ENCODE peak calls at places on chromosomes 6 and 20, in nine cellular contexts. One of them, this sample, is unnamed.

GRCh38 chr6:159701413-159701999 is 8.5 kb upstream of the SOD2 start:
- DNase-seq in endothelial cell of umbilical vein: peak; percentile 42
- DNase-seq in suprapubic skin: no peak
- DNase-seq in spleen: no peak
- DNase-seq in HepG2: peak; percentile 43
- DNase-seq in GM23338: no peak
- DNase-seq in HCT116: no peak
- DNase-seq in transverse colon: no peak
- DNase-seq in HL-60: no peak
- DNase-seq in this sample: peak; percentile 80

GRCh38 chr6:53192590-53193232 is 44.1 kb upstream of the GCM1 start:
- DNase-seq in GM23338: peak; percentile 55
- DNase-seq in HL-60: no peak
- DNase-seq in HCT116: no peak
- DNase-seq in HepG2: no peak
- DNase-seq in endothelial cell of umbilical vein: peak; percentile 7
- DNase-seq in spleen: no peak
- DNase-seq in suprapubic skin: no peak
- DNase-seq in transverse colon: no peak
- DNase-seq in this sample: no peak

GRCh38 chr20:37297066-37297736 is 7.7 kb downstream of the MANBAL start:
- DNase-seq in transverse colon: no peak
- DNase-seq in HL-60: no peak
- DNase-seq in HCT116: no peak
- DNase-seq in suprapubic skin: no peak
- DNase-seq in GM23338: no peak
- DNase-seq in endothelial cell of umbilical vein: no peak
- DNase-seq in spleen: no peak
- DNase-seq in HepG2: no peak
- DNase-seq in this sample: peak; percentile 80

GRCh38 chr20:31644701-31645100 is 7.0 kb downstream of the COX4I2 start:
- DNase-seq in endothelial cell of umbilical vein: no peak
- DNase-seq in suprapubic skin: no peak
- DNase-seq in spleen: no peak
- DNase-seq in GM23338: peak; percentile 22
- DNase-seq in HepG2: no peak
- DNase-seq in HCT116: no peak
- DNase-seq in transverse colon: no peak
- DNase-seq in HL-60: no peak
- DNase-seq in this sample: no peak

GRCh38 chr6:39493174-39493573 is 170.7 kb upstream of the KCNK16 start:
- DNase-seq in suprapubic skin: no peak
- DNase-seq in spleen: no peak
- DNase-seq in GM23338: no peak
- DNase-seq in HL-60: no peak
- DNase-seq in transverse colon: no peak
- DNase-seq in HCT116: no peak
- DNase-seq in endothelial cell of umbilical vein: no peak
- DNase-seq in HepG2: no peak
- DNase-seq in this sample: no peak

GRCh38 chr6:32855467-32856174 is 1.6 kb downstream of the PSMB9 start:
- DNase-seq in endothelial cell of umbilical vein: no peak
- DNase-seq in GM23338: no peak
- DNase-seq in HL-60: no peak
- DNase-seq in suprapubic skin: no peak
- DNase-seq in transverse colon: no peak
- DNase-seq in HCT116: no peak
- DNase-seq in HepG2: no peak
- DNase-seq in spleen: no peak
- DNase-seq in this sample: no peak

GRCh38 chr6:326896-327537 is 34.7 kb downstream of the DUSP22 start:
- DNase-seq in endothelial cell of umbilical vein: no peak
- DNase-seq in HCT116: no peak
- DNase-seq in GM23338: no peak
- DNase-seq in spleen: no peak
- DNase-seq in transverse colon: no peak
- DNase-seq in HepG2: no peak
- DNase-seq in suprapubic skin: no peak
- DNase-seq in HL-60: no peak
- DNase-seq in this sample: peak; percentile 69

GRCh38 chr6:167031082-167031709 is 32.0 kb downstream of the CEP43 start:
- DNase-seq in HL-60: no peak
- DNase-seq in GM23338: no peak
- DNase-seq in transverse colon: no peak
- DNase-seq in endothelial cell of umbilical vein: no peak
- DNase-seq in spleen: no peak
- DNase-seq in HCT116: no peak
- DNase-seq in HepG2: no peak
- DNase-seq in suprapubic skin: no peak
- DNase-seq in this sample: no peak

GRCh38 chr20:5928831-5929715 is 21.3 kb downstream of the TRMT6 start:
- DNase-seq in HL-60: no peak
- DNase-seq in spleen: no peak
- DNase-seq in GM23338: no peak
- DNase-seq in HCT116: no peak
- DNase-seq in HepG2: no peak
- DNase-seq in transverse colon: no peak
- DNase-seq in endothelial cell of umbilical vein: no peak
- DNase-seq in suprapubic skin: no peak
- DNase-seq in this sample: no peak

GRCh38 chr6:134170844-134171243 is 118.4 kb upstream of the SLC2A12 start:
- DNase-seq in GM23338: no peak
- DNase-seq in suprapubic skin: no peak
- DNase-seq in endothelial cell of umbilical vein: no peak
- DNase-seq in spleen: no peak
- DNase-seq in HL-60: no peak
- DNase-seq in transverse colon: no peak
- DNase-seq in HCT116: no peak
- DNase-seq in HepG2: no peak
- DNase-seq in this sample: peak; percentile 70

GRCh38 chr6:108806669-108807068 is 41.6 kb upstream of the ARMC2 start:
- DNase-seq in HCT116: no peak
- DNase-seq in endothelial cell of umbilical vein: no peak
- DNase-seq in GM23338: no peak
- DNase-seq in HepG2: no peak
- DNase-seq in transverse colon: no peak
- DNase-seq in spleen: no peak
- DNase-seq in suprapubic skin: no peak
- DNase-seq in HL-60: no peak
- DNase-seq in this sample: no peak

GRCh38 chr6:116561377-116562018 is 7.9 kb downstream of the CALHM4 start:
- DNase-seq in HCT116: peak; percentile 55
- DNase-seq in HepG2: peak; percentile 70
- DNase-seq in spleen: peak; percentile 80
- DNase-seq in suprapubic skin: peak; percentile 83
- DNase-seq in endothelial cell of umbilical vein: peak; percentile 84
- DNase-seq in transverse colon: peak; percentile 75
- DNase-seq in GM23338: peak; percentile 74
- DNase-seq in HL-60: peak; percentile 70
- DNase-seq in this sample: peak; percentile 71

GRCh38 chr20:38392356-38392755 is 42.8 kb downstream of the SNHG17 start:
- DNase-seq in HL-60: no peak
- DNase-seq in HepG2: no peak
- DNase-seq in transverse colon: no peak
- DNase-seq in spleen: no peak
- DNase-seq in GM23338: peak; percentile 44
- DNase-seq in HCT116: peak; percentile 19
- DNase-seq in endothelial cell of umbilical vein: no peak
- DNase-seq in suprapubic skin: no peak
- DNase-seq in this sample: no peak

GRCh38 chr20:38383147-38383546 is 36.9 kb downstream of the LBP start:
- DNase-seq in endothelial cell of umbilical vein: no peak
- DNase-seq in HCT116: no peak
- DNase-seq in spleen: no peak
- DNase-seq in HL-60: no peak
- DNase-seq in GM23338: no peak
- DNase-seq in HepG2: no peak
- DNase-seq in transverse colon: no peak
- DNase-seq in suprapubic skin: no peak
- DNase-seq in this sample: no peak

GRCh38 chr20:38386004-38386403 is 39.7 kb downstream of the LBP start:
- DNase-seq in endothelial cell of umbilical vein: no peak
- DNase-seq in spleen: no peak
- DNase-seq in transverse colon: no peak
- DNase-seq in HepG2: no peak
- DNase-seq in suprapubic skin: no peak
- DNase-seq in HCT116: no peak
- DNase-seq in HL-60: peak; percentile 22
- DNase-seq in GM23338: no peak
- DNase-seq in this sample: no peak

GRCh38 chr20:38386852-38387251 is 40.6 kb downstream of the LBP start:
- DNase-seq in HL-60: no peak
- DNase-seq in HCT116: no peak
- DNase-seq in transverse colon: no peak
- DNase-seq in spleen: no peak
- DNase-seq in endothelial cell of umbilical vein: no peak
- DNase-seq in HepG2: no peak
- DNase-seq in GM23338: no peak
- DNase-seq in suprapubic skin: peak; percentile 71
- DNase-seq in this sample: no peak

GRCh38 chr20:38387953-38388352 is 41.7 kb downstream of the LBP start:
- DNase-seq in HepG2: no peak
- DNase-seq in GM23338: peak; percentile 33
- DNase-seq in transverse colon: no peak
- DNase-seq in suprapubic skin: no peak
- DNase-seq in HCT116: no peak
- DNase-seq in spleen: no peak
- DNase-seq in HL-60: no peak
- DNase-seq in endothelial cell of umbilical vein: no peak
- DNase-seq in this sample: no peak
- TF ChIP-seq CTCF in HepG2: peak; percentile 44
- TF ChIP-seq CTCF in GM23338: peak; percentile 47
- TF ChIP-seq CTCF in transverse colon: no peak
- TF ChIP-seq CTCF in suprapubic skin: no peak
- TF ChIP-seq CTCF in HCT116: no peak
- TF ChIP-seq CTCF in spleen: no peak
- TF ChIP-seq CTCF in HL-60: no peak
- TF ChIP-seq CTCF in endothelial cell of umbilical vein: no peak
- TF ChIP-seq CTCF in this sample: no peak

GRCh38 chr20:23103284-23104018 is 17.3 kb upstream of the CD93 start:
- DNase-seq in GM23338: no peak
- DNase-seq in HepG2: no peak
- DNase-seq in spleen: peak; percentile 54
- DNase-seq in HL-60: no peak
- DNase-seq in transverse colon: no peak
- DNase-seq in suprapubic skin: no peak
- DNase-seq in endothelial cell of umbilical vein: peak; percentile 94
- DNase-seq in HCT116: no peak
- DNase-seq in this sample: no peak
- TF ChIP-seq POLR2AphosphoS5 in GM23338: no peak
- TF ChIP-seq POLR2AphosphoS5 in HepG2: no peak
- TF ChIP-seq POLR2AphosphoS5 in spleen: no peak
- TF ChIP-seq POLR2AphosphoS5 in HL-60: no peak
- TF ChIP-seq POLR2AphosphoS5 in transverse colon: no peak
- TF ChIP-seq POLR2AphosphoS5 in suprapubic skin: no peak
- TF ChIP-seq POLR2AphosphoS5 in endothelial cell of umbilical vein: peak; percentile 84
- TF ChIP-seq POLR2AphosphoS5 in HCT116: no peak
- TF ChIP-seq POLR2AphosphoS5 in this sample: no peak

DNA sequence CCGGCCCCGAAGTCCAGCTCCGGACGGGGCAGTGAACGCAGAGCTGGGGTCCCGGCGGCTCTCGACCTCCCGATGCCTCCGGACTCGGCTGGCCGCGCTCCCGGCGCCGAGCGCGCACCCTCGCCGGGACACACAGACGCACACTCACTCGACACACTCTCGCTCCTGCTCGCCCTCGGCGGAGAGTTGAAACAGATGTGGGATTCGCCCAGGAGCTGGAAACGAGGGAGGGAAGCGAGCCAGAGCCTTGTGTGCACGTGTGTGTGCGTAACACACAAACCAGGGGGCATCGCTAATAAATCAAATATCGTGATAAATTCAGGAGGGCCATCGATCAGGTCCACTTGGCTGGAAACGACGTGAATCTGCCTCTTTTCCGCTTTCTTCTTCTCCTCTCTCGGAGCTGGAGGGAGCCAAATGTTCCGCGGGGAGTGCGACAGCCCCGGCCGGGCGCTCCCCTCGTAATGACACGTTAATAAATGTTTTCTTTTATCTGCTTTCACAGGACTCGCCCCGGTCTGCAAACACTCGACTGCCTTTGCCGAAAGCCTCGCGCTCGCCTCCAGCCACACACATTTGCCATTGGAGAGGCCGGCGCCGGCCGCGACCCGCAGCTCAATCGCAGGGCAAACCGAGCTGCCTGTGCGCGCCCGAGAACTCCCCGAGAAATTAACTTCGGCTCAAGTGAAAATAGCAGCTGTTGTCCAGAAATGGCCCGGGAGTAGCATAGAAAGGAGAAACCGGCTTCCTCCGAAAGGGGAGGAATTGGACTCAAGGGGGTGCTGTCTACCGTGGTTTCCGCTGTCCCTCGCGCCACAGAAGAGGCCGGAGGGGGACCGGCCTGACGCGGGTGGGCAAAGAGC is 850 bp upstream of the SULF2 start:
- DNase-seq in GM23338: peak; percentile 77
- DNase-seq in suprapubic skin: no peak
- DNase-seq in endothelial cell of umbilical vein: peak; percentile 85
- DNase-seq in HCT116: peak; percentile 64
- DNase-seq in transverse colon: peak; percentile 69
- DNase-seq in spleen: no peak
- DNase-seq in HL-60: peak; percentile 43
- DNase-seq in HepG2: peak; percentile 82
- DNase-seq in this sample: peak; percentile 87
- TF ChIP-seq CTCF in GM23338: peak; percentile 78
- TF ChIP-seq CTCF in suprapubic skin: peak; percentile 27
- TF ChIP-seq CTCF in endothelial cell of umbilical vein: peak; percentile 73
- TF ChIP-seq CTCF in HCT116: peak; percentile 80
- TF ChIP-seq CTCF in transverse colon: peak; percentile 53
- TF ChIP-seq CTCF in spleen: peak; percentile 73
- TF ChIP-seq CTCF in HL-60: peak; percentile 34
- TF ChIP-seq CTCF in HepG2: peak; percentile 95
- TF ChIP-seq CTCF in this sample: peak; percentile 72

DNA sequence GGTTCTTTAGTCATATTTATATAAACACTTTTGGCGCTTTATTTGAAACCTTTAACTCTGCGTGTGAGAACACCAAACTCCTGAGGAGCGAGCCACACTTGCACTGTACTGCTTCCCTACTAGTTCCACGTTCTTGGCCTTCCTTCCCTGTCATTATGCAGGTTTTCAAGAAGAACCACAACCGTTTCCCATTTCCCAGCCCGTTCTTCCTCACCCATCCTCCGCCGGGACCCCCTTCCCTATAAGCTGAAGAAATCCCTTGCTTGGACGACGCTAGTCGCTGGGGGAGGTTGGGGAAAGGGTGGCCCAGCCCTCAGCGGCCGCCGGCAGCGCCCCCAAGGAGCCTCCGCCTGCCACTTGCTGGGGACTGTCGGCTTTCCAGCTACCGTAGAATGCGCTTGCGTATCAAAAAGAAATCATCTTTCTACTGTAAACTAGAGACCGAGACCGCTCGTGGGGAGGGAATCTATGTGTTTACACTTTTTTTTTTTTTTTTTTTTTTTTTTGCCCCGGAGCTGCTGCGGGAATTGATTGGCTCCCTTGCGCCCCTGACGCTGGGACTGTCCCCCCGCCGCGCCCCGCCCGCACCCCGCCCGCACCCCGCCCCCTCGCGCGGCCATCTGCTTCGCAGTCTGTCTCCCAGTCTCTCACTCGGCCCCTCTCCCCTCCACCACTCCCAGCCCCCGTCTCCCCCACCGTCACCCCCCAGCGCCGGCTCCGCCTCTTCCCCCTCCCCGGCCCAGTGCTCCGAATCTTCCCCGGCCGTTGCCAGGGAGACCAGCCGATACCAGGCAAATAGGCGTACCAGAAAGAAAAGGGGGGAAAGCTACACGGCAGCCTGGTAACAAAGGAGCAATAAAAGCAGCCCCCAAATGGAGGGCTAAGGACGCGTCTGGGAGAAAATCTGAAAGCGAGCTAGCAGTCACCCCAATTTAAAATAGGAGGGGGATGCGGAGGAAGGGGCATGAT is 2.3 kb upstream of the MARCKS start:
- DNase-seq in transverse colon: peak; percentile 87
- DNase-seq in suprapubic skin: peak; percentile 85
- DNase-seq in HCT116: no peak
- DNase-seq in HL-60: peak; percentile 42
- DNase-seq in spleen: peak; percentile 93
- DNase-seq in endothelial cell of umbilical vein: peak; percentile 90
- DNase-seq in GM23338: peak; percentile 90
- DNase-seq in HepG2: peak; percentile 44
- DNase-seq in this sample: peak; percentile 91
- TF ChIP-seq POLR2AphosphoS5 in transverse colon: peak; percentile 7
- TF ChIP-seq POLR2AphosphoS5 in suprapubic skin: no peak
- TF ChIP-seq POLR2AphosphoS5 in HCT116: peak; percentile 21
- TF ChIP-seq POLR2AphosphoS5 in HL-60: no peak
- TF ChIP-seq POLR2AphosphoS5 in spleen: peak; percentile 19
- TF ChIP-seq POLR2AphosphoS5 in endothelial cell of umbilical vein: no peak
- TF ChIP-seq POLR2AphosphoS5 in GM23338: no peak
- TF ChIP-seq POLR2AphosphoS5 in HepG2: no peak
- TF ChIP-seq POLR2AphosphoS5 in this sample: peak; percentile 4